ENCODE peak calls at places on chromosomes 7 and 10, in four cellular contexts. O, X, R and S are unnamed samples.

GRCh38 chr7:135731131-135731530 is 3.1 kb upstream of the SLC13A4 start:
- DNase-seq in O (no peak), X (no peak), R (no peak), S (no peak)

GRCh38 chr10:94279835-94280709 is 82.7 kb downstream of the NOC3L start:
- DNase-seq in O (peak), X (peak), R (peak), S (peak)

GRCh38 chr10:108393111-108393510 is 1228.6 kb upstream of the SORCS1 start:
- DNase-seq in O (no peak), X (no peak), R (no peak), S (no peak)

GRCh38 chr10:91683976-91684375 is 51.1 kb upstream of the PPP1R3C start:
- DNase-seq in O (no peak), X (no peak), R (no peak), S (no peak)

GRCh38 chr10:102040305-102040704 is 15.7 kb downstream of the ARMH3 start:
- DNase-seq in O (no peak), X (no peak), R (no peak), S (no peak)

GRCh38 chr7:4416436-4417092 is 265.5 kb upstream of the FOXK1 start:
- DNase-seq in O (peak), X (no peak), R (no peak), S (no peak)

GRCh38 chr7:139886206-139886605 is 57.1 kb downstream of the TBXAS1 start:
- DNase-seq in O (no peak), X (no peak), R (no peak), S (no peak)

GRCh38 chr10:89625041-89625765 is 19.8 kb downstream of the PANK1 start:
- DNase-seq in O (no peak), X (no peak), R (no peak), S (no peak)

GRCh38 chr7:45659496-45660139 is 85.5 kb downstream of the ADCY1 start:
- DNase-seq in O (no peak), X (no peak), R (no peak), S (no peak)
- TF ChIP-seq JUND in O (no peak), X (no peak), R (no peak), S (no peak)

DNA sequence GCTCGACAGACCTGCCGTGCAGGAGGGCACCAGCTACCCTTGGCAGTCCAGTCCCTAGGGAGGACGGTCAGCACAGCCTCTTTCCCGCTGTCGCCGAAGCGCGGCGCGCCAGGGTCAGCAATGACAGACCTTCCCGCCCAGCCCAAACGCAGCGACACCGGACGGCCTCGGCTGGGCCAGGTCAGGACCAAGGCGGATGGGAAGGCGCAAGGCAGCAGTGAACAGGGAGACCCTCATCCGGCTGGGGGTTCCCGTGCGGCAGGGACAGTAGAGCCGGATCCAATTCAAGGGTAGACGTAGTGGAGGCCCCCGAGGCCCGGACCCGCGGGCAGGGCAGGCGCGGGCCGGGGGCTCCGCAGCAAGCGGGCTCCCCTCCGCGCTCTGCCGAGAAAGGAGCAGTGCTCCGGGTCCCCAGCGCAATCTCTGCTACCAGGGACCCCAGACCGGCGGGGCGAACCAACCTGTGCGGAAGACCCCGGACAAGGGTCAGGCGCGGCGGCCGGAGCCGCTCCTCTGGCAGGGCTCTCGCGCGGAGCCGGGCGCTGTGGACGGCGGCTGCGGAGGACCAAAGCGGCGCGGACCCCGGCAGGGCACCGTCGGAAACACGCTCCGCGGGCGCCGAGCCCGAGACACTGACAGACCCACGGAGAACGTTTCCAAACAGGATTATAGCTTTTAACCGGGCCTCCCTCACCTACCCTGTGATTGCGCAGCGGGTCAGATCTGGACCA is at the start of gene SEC31B:
- DNase-seq in O (peak), X (no peak), R (peak), S (no peak)
- TF ChIP-seq JUND in O (no peak), X (no peak), R (no peak), S (no peak)

GRCh38 chr10:79947083-79947415 is 1.9 kb downstream of the SFTPD start:
- DNase-seq in O (no peak), X (no peak), R (no peak), S (no peak)
- TF ChIP-seq JUND in O (no peak), X (no peak), R (no peak), S (no peak)

DNA sequence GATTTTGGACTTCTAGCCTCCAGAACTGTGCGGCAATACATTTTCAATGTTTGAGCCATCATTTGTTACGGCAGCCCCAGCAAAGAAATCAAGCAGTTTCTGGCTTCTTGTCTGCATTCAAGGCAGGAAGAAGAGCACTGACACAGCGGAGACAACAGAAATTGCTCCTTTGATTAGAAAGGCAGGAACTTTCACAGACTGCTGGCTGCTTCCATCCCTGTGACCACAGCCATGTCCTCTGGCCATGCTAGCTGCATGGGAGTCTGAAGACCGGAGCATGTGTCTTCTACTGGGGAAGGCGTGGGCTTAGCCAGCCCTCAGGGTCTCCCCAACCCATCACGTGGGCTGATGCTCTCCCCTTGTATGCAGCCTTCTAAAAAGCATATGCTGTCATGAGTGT is 19.1 kb downstream of the C10orf71 start:
- DNase-seq in O (no peak), X (no peak), R (no peak), S (no peak)
- TF ChIP-seq JUND in O (no peak), X (no peak), R (no peak), S (no peak)

DNA sequence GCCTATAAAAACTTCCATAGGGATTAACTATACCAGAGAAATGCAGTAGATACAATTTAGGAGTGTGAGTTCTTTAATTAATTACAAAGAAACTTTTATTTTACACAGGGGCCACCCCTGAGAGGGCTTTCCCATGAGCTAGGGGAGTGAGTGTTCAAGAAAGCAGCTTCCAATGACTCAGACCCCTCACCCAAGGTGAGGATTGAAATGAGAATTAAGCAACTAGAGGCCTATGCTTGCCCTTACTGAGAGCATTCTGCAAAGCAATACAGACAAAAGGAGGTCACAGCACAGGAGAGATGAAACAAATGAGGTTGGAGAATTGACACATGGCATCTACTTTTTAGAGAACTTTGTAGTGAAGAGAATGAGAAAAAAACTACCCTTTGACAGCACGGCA is 301.8 kb downstream of the WDR11 start:
- DNase-seq in O (no peak), X (no peak), R (no peak), S (no peak)
- TF ChIP-seq JUND in O (no peak), X (no peak), R (no peak), S (no peak)